ENCODE peak calls at places on chromosomes 12 and 14, in four cellular contexts. V, U, C and H are unnamed samples.

GRCh38 chr14:55133416-55133815 is 4.4 kb downstream of the LGALS3 start:
- DNase-seq in V (no peak), U (no peak), C (peak), H (no peak)

GRCh38 chr12:110647669-110648068 is 33.7 kb downstream of the TCTN1 start:
- DNase-seq in C (no peak), V (no peak), U (no peak), H (no peak)

GRCh38 chr14:34843011-34843554 is 32.1 kb downstream of the BAZ1A start:
- DNase-seq in V (peak), U (no peak), C (peak), H (peak)

GRCh38 chr12:7609480-7609879 is 56.2 kb downstream of the APOBEC1 start:
- DNase-seq in C (peak), V (peak), U (no peak), H (no peak)

GRCh38 chr14:23544511-23545447 is 6.8 kb downstream of the ZFHX2 start:
- DNase-seq in V (no peak), C (no peak), U (no peak), H (no peak)

GRCh38 chr14:29220077-29220476 is 453.5 kb downstream of the FOXG1 start:
- DNase-seq in C (no peak), V (no peak), U (no peak), H (no peak)

GRCh38 chr12:104166465-104166864 is 28.5 kb upstream of the NFYB start:
- DNase-seq in V (no peak), C (no peak), U (no peak), H (no peak)

GRCh38 chr12:16198884-16199283 is 78.6 kb downstream of the SLC15A5 start:
- DNase-seq in V (no peak), U (no peak), C (no peak), H (no peak)

GRCh38 chr14:100084591-100084990 is 19.4 kb downstream of the EVL start:
- DNase-seq in V (no peak), U (no peak), C (no peak), H (no peak)

GRCh38 chr14:94394594-94395305 is 6.3 kb upstream of the SERPINA1 start:
- DNase-seq in U (no peak), V (no peak), C (peak), H (peak)

GRCh38 chr12:76020731-76021672 is 10.6 kb downstream of the PHLDA1 start:
- DNase-seq in U (no peak), C (peak), V (peak), H (peak)

GRCh38 chr12:8145754-8146415 is 10.9 kb upstream of the ZNF705A start:
- DNase-seq in V (peak), C (peak), U (no peak), H (peak)

GRCh38 chr12:110689002-110689600 is at the start of gene HVCN1:
- DNase-seq in V (peak), C (no peak), U (peak), H (no peak)

GRCh38 chr14:81400202-81400678 is at the start of gene STON2:
- DNase-seq in V (peak), U (no peak), C (peak), H (peak)

GRCh38 chr12:54596526-54596946 is 8.1 kb upstream of the PPP1R1A start:
- DNase-seq in C (peak), V (peak), U (peak), H (no peak)

GRCh38 chr12:69151254-69151751 is 88.1 kb upstream of the CPSF6 start:
- DNase-seq in U (no peak), C (no peak), V (peak), H (peak)

GRCh38 chr14:96271421-96271762 is 15.4 kb downstream of the BDKRB1 start:
- DNase-seq in V (no peak), U (no peak), C (peak), H (no peak)

GRCh38 chr14:72736348-72736747 is 157.6 kb downstream of the DPF3 start:
- DNase-seq in V (peak), U (no peak), C (no peak), H (no peak)

GRCh38 chr14:58541623-58542022 is 96.1 kb upstream of the DACT1 start:
- DNase-seq in U (no peak), C (no peak), V (no peak), H (no peak)

GRCh38 chr12:62933871-62934798 is 815 bp downstream of the PPM1H start:
- DNase-seq in U (peak), V (peak), C (peak), H (no peak)

GRCh38 chr12:28033538-28033915 is 61.0 kb upstream of the PTHLH start:
- DNase-seq in V (no peak), U (no peak), C (peak), H (no peak)

GRCh38 chr12:57624441-57625220 is 8.4 kb downstream of the B4GALNT1 start:
- DNase-seq in C (no peak), U (no peak), V (no peak), H (no peak)

GRCh38 chr12:53097564-53098353 is at the start of gene IGFBP6:
- DNase-seq in V (peak), U (peak), C (peak), H (no peak)

GRCh38 chr14:21917699-21918436 is 244.2 kb upstream of the OR4E1 start:
- DNase-seq in C (peak), V (peak), U (no peak), H (no peak)

GRCh38 chr14:100285021-100285912 is 21.0 kb downstream of the SLC25A29 start:
- DNase-seq in U (peak), C (peak), V (peak), H (no peak)

GRCh38 chr12:2097617-2098016 is 44.8 kb downstream of the CACNA1C start:
- DNase-seq in V (no peak), C (no peak), U (no peak), H (no peak)

GRCh38 chr12:66014818-66015217 is 115.7 kb downstream of the LLPH start:
- DNase-seq in V (peak), U (no peak), C (peak), H (peak)

GRCh38 chr14:58713677-58714076 is 75.9 kb downstream of the DACT1 start:
- DNase-seq in U (no peak), C (no peak), V (no peak), H (no peak)

GRCh38 chr12:26373606-26374495 is 178.5 kb downstream of the SSPN start:
- DNase-seq in V (no peak), C (peak), U (no peak), H (no peak)

GRCh38 chr14:76329150-76329881 is 46.6 kb upstream of the ESRRB start:
- DNase-seq in V (no peak), U (no peak), C (no peak), H (no peak)

GRCh38 chr14:78152246-78153068 is 17.7 kb upstream of the NRXN3 start:
- DNase-seq in C (no peak), U (no peak), V (no peak), H (no peak)

GRCh38 chr12:102438047-102438822 is 42.1 kb downstream of the IGF1 start:
- DNase-seq in U (no peak), V (peak), C (no peak), H (no peak)

GRCh38 chr12:94603434-94604068 is 46.8 kb downstream of the TMCC3 start:
- DNase-seq in U (peak), V (no peak), C (no peak), H (no peak)

GRCh38 chr12:108063192-108063591 is 65.9 kb upstream of the WSCD2 start:
- DNase-seq in U (no peak), C (no peak), V (peak), H (no peak)

GRCh38 chr14:89918721-89919120 is 35.8 kb downstream of the EFCAB11 start:
- DNase-seq in V (no peak), U (no peak), C (no peak), H (no peak)

GRCh38 chr14:29098625-29099024 is 332.0 kb downstream of the FOXG1 start:
- DNase-seq in U (no peak), V (no peak), C (no peak), H (no peak)

GRCh38 chr12:53174881-53175491 is 5.5 kb upstream of the ZNF740 start:
- DNase-seq in U (no peak), C (no peak), V (no peak), H (no peak)

GRCh38 chr14:24037658-24038037 is 14.2 kb upstream of the CARMIL3 start:
- DNase-seq in V (no peak), C (no peak), U (peak), H (no peak)

GRCh38 chr12:101997102-101997501 is 64.7 kb downstream of the WASHC3 start:
- DNase-seq in V (no peak), U (no peak), C (no peak), H (no peak)

DNA sequence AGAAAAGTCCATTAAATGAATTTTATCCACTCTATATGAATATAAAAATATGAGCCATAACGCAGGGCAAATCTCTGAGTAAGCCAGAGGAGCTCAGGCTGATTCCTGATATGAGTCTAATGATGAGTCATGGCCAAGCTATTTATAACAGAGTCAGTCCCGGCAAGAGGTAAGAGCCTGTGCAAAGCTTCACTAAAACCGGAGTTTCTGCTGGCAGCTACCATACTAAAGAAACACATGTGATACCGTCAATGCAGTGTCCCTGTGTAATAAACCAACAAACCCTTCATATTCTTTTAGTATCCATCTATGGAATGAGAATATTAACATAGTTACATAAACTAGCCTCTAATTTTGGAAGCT is 319.4 kb downstream of the KCNC2 start:
- DNase-seq in C (peak), V (peak), U (no peak), H (peak)
- H3K4me3 ChIP-seq in C (no peak), V (no peak), U (no peak), H (no peak)

DNA sequence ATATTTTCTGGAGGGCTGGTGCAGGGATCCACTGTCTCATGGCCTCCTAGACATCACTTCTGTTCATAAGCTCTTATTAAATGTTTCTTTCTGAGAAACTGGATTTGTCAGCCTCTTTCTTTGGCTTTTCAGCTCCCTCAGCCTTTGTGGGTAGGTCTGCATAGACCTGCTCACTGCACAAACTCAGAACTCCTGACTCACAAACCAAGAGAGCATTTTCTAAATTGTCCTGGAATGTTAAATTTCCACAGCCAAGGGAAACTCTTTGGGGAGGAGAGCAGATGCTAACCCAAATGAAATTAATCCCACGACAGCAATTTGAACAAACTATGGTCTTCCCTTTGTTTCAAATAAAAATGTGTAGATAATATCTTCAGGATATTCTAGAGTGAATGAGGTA is 19.5 kb upstream of the CERS5 start:
- DNase-seq in C (peak), U (no peak), V (peak), H (no peak)
- TF ChIP-seq CTCF in C (no peak), U (no peak), V (no peak), H (no peak)

DNA sequence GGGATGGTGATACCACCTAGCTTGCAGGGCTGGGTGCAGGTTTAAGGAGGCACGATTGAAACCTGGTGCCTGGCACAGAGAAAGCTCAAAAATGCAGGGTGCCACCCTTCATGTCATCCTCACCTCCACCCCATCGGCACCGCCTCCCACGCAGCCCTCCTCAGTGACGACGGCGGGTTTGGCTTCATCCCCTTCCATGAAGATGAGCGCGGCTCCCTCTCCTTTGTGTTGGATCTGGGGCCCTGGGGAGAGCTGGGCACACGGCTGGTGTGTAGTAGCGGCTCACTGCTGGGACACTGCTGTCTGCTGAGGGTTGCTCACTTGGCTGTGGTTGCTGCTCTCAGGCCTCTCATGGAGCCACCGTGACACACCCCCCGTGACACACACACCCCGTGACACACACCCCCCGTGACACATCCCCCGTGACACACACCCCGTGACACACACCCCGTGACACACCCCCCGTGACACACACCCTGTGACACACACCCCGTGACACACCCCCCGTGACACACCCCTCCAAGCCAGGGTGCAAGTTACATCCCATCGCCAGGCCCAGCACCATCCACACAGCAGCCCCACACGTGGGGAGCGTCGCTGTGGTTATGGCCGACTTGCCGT is 42.9 kb upstream of the FZD10 start:
- DNase-seq in U (no peak), V (no peak), C (no peak), H (no peak)
- H3K4me3 ChIP-seq in U (no peak), V (no peak), C (no peak), H (no peak)

GRCh38 chr12:25194722-25195055 is 271 bp downstream of the DNAI7 start:
- DNase-seq in U (no peak), C (no peak), V (no peak), H (no peak)

GRCh38 chr12:25194211-25194610 is 749 bp downstream of the DNAI7 start:
- DNase-seq in C (no peak), U (no peak), V (peak), H (no peak)

GRCh38 chr12:25197608-25198007 is 2.6 kb downstream of the ETFRF1 start:
- DNase-seq in U (no peak), C (no peak), V (no peak), H (no peak)

GRCh38 chr12:25200703-25201102 is 5.7 kb downstream of the ETFRF1 start:
- DNase-seq in V (peak), C (peak), U (no peak), H (no peak)

GRCh38 chr12:25195056-25195971 is at the start of the genes DNAI7 and ETFRF1:
- DNase-seq in C (peak), U (peak), V (peak), H (peak)
- TF ChIP-seq CTCF in C (no peak), U (no peak), V (no peak), H (no peak)

DNA sequence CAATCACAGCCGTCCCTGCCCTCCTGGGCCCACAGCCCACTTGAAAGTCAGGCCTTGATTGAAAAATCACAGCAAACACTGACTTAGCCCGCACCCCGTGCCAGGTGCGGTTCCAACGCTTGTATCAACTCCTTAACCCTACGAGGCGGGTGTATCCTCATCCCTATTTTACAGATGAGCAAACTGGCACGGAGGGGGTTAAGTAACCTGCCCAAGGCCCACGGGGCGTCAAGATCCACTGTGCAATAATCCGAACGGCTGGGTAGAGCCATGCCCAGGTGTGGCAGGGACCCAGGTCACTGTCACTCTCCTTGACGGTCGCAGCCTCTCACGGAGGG is 583 bp downstream of the DNAH10 start:
- DNase-seq in U (no peak), V (no peak), C (no peak), H (no peak)
- H3K4me3 ChIP-seq in U (peak), V (no peak), C (no peak), H (no peak)

DNA sequence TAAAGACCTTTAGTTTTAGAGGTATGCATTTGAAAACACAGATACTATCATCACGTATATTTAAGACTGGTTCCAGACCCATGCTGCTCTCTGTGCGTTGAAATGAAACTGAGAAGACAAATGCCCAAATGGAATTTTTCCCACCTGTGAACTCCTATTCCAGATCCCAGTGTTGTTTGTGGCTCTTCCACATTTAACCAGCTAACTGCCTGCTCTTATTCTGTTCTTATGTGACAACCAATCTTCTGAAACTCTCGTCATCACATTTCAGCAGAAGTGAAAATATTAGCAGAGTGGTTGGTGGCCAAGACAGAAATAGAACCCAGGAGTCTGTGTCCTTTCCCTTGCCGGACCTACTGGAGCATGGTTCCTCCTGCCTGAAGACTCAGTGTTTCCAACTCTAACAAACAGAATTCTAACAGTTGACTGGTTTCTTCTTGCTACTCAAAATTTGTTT is 460.2 kb downstream of the RAD51B start:
- DNase-seq in C (no peak), U (no peak), V (no peak), H (no peak)
- TF ChIP-seq CTCF in C (no peak), U (no peak), V (no peak), H (no peak)